ENCODE peak calls at places on chromosomes 11 and 22, in five cellular contexts. B is IMR-90, C is GM12878, U is A549, D is K562. G is an unnamed sample.
A peak's percentile ranks its signal among the peaks of the same experiment; 100 is the strongest.

GRCh38 chr11:69718147-69718546 is 14.3 kb upstream of the FGF19 start:
- DNase-seq in B (peak; percentile 23), C (no peak), U (peak; percentile 60), D (peak; percentile 58), G (peak; percentile 73)

GRCh38 chr11:61814958-61815789 is 1.6 kb downstream of the FADS1 start:
- DNase-seq in B (peak; percentile 95), C (peak; percentile 87), U (peak; percentile 96), D (peak; percentile 99), G (peak; percentile 95)

GRCh38 chr22:40218723-40219294 is 41.1 kb downstream of the TNRC6B start:
- DNase-seq in B (peak; percentile 31), C (no peak), U (no peak), D (no peak), G (no peak)

GRCh38 chr11:63574856-63575602 is 11.8 kb upstream of the PLAAT2 start:
- DNase-seq in B (peak; percentile 27), C (no peak), U (no peak), D (peak; percentile 25), G (no peak)

GRCh38 chr11:130831506-130832385 is 84.5 kb downstream of the SNX19 start:
- DNase-seq in B (peak; percentile 22), C (no peak), U (no peak), D (no peak), G (peak; percentile 41)

GRCh38 chr11:12164061-12165014 is 53.9 kb downstream of the MICAL2 start:
- DNase-seq in B (peak; percentile 91), C (no peak), U (no peak), D (no peak), G (no peak)

GRCh38 chr11:3227568-3228444 is 4.4 kb downstream of the MRGPRE start:
- DNase-seq in B (no peak), C (no peak), U (no peak), D (no peak), G (peak; percentile 19)

GRCh38 chr11:117781650-117782049 is 15.4 kb downstream of the DSCAML1 start:
- DNase-seq in B (no peak), C (no peak), U (no peak), D (no peak), G (peak; percentile 60)

GRCh38 chr11:70532728-70533127 is 134.4 kb downstream of the CTTN start:
- DNase-seq in B (peak; percentile 28), C (no peak), U (no peak), D (no peak), G (peak; percentile 21)

GRCh38 chr22:18012528-18012927 is 11.8 kb downstream of the MICAL3 start:
- DNase-seq in B (peak; percentile 62), C (no peak), U (no peak), D (no peak), G (no peak)

GRCh38 chr11:126361400-126361799 is 5.9 kb downstream of the ST3GAL4 start:
- DNase-seq in B (no peak), C (no peak), U (no peak), D (no peak), G (no peak)

GRCh38 chr11:57751676-57752253 is at the start of gene BTBD18:
- DNase-seq in B (peak; percentile 58), C (no peak), U (peak; percentile 57), D (peak; percentile 56), G (peak; percentile 67)

GRCh38 chr11:103338621-103339484 is 229.6 kb downstream of the DYNC2H1 start:
- DNase-seq in B (peak; percentile 66), C (no peak), U (no peak), D (no peak), G (no peak)

GRCh38 chr22:29187831-29188230 is 17.9 kb upstream of the EMID1 start:
- DNase-seq in B (no peak), C (no peak), U (no peak), D (no peak), G (peak; percentile 50)

GRCh38 chr11:618856-619624 is 3.3 kb upstream of the IRF7 start:
- DNase-seq in B (no peak), C (no peak), U (no peak), D (no peak), G (no peak)

GRCh38 chr22:31329029-31329428 is 17.1 kb downstream of the PATZ1 start:
- DNase-seq in B (peak; percentile 37), C (no peak), U (no peak), D (no peak), G (no peak)

GRCh38 chr11:65637794-65638317 is at the start of gene SIPA1:
- DNase-seq in B (peak; percentile 93), C (no peak), U (peak; percentile 58), D (peak; percentile 93), G (peak; percentile 96)

GRCh38 chr22:44067033-44067432 is 42.9 kb downstream of the PARVB start:
- DNase-seq in B (no peak), C (no peak), U (no peak), D (no peak), G (no peak)
- TF ChIP-seq RFX5 in B (no peak), C (no peak), U (no peak), D (no peak), G (no peak)

GRCh38 chr11:27234043-27234668 is 128.9 kb downstream of the CCDC34 start:
- DNase-seq in B (peak; percentile 94), C (peak; percentile 91), U (peak; percentile 52), D (peak; percentile 33), G (no peak)

GRCh38 chr11:27237641-27238040 is 125.4 kb downstream of the CCDC34 start:
- DNase-seq in B (no peak), C (no peak), U (no peak), D (no peak), G (no peak)

GRCh38 chr11:27233654-27234042 is 129.4 kb downstream of the CCDC34 start:
- DNase-seq in B (no peak), C (no peak), U (no peak), D (no peak), G (no peak)

GRCh38 chr11:27231519-27231918 is 131.5 kb downstream of the CCDC34 start:
- DNase-seq in B (no peak), C (no peak), U (no peak), D (no peak), G (no peak)

GRCh38 chr11:27234961-27235360 is 128.1 kb downstream of the CCDC34 start:
- DNase-seq in B (no peak), C (no peak), U (no peak), D (no peak), G (no peak)
- TF ChIP-seq RCOR1 in B (no peak), C (no peak), U (no peak), D (no peak), G (no peak)

DNA sequence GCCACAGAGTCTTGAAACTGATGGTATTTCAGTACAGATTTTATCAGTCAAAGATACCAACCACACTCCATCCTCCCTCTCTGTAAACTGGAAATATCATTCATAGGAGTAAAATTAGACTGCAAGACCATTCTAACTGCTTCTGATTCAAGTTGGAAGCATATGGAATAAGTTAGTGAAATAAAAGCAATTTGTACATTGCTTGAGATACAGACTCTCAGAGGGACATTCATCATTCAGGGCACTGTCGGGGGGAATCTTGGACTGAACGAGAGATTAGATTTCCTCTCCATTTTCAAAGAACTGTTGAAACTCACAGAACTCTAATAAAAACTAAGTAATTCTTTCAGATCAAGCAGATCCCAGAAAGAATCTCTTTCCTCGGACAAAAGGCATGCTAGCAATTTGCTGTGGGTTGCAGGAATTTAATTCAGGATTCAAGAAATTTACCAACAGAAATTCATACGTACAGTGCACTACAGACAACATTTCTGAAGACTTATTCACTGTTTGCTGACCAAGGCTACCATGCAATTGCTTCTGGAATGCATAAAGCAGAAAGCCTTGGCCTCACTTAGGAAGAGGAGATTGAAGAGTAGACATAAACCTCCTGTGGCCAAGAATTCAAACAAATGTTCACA is 34.1 kb downstream of the PAMR1 start:
- DNase-seq in B (peak; percentile 96), C (no peak), U (no peak), D (no peak), G (no peak)
- TF ChIP-seq RFX5 in B (no peak), C (no peak), U (no peak), D (no peak), G (no peak)

GRCh38 chr11:30328676-30329075 is 5.8 kb downstream of the ARL14EP start:
- DNase-seq in B (peak; percentile 31), C (no peak), U (no peak), D (no peak), G (no peak)
- TF ChIP-seq RCOR1 in B (no peak), C (no peak), U (no peak), D (no peak), G (no peak)